ENCODE peak calls at places on chromosomes 16 and 17, in seven cellular contexts. One of them, this sample, is unnamed.

GRCh38 chr17:79020631-79021301 is 3.2 kb upstream of the C1QTNF1 start:
- DNase-seq in tibial nerve: no peak
- DNase-seq in heart right ventricle: no peak
- DNase-seq in testis: no peak
- DNase-seq in body of pancreas: no peak
- DNase-seq in A549: no peak
- DNase-seq in PC-9: no peak
- DNase-seq in this sample: no peak

GRCh38 chr17:78780335-78780734 is 1.7 kb downstream of the CYTH1 start:
- DNase-seq in PC-9: no peak
- DNase-seq in body of pancreas: no peak
- DNase-seq in tibial nerve: no peak
- DNase-seq in A549: no peak
- DNase-seq in heart right ventricle: no peak
- DNase-seq in testis: no peak
- DNase-seq in this sample: no peak

GRCh38 chr16:89575247-89576172 is at the start of gene CPNE7:
- DNase-seq in PC-9: peak; percentile 28
- DNase-seq in testis: no peak
- DNase-seq in tibial nerve: no peak
- DNase-seq in A549: peak; percentile 32
- DNase-seq in heart right ventricle: no peak
- DNase-seq in body of pancreas: no peak
- DNase-seq in this sample: no peak

GRCh38 chr16:22678311-22678710 is 135.7 kb upstream of the HS3ST2 start:
- DNase-seq in tibial nerve: no peak
- DNase-seq in PC-9: no peak
- DNase-seq in A549: no peak
- DNase-seq in heart right ventricle: no peak
- DNase-seq in testis: no peak
- DNase-seq in body of pancreas: no peak
- DNase-seq in this sample: no peak

GRCh38 chr17:7893226-7893880 is 4.8 kb downstream of the CHD3 start:
- DNase-seq in testis: no peak
- DNase-seq in tibial nerve: no peak
- DNase-seq in body of pancreas: no peak
- DNase-seq in A549: no peak
- DNase-seq in PC-9: no peak
- DNase-seq in heart right ventricle: no peak
- DNase-seq in this sample: no peak

GRCh38 chr16:87007907-87008306 is 309.3 kb downstream of the C16orf95 start:
- DNase-seq in heart right ventricle: no peak
- DNase-seq in A549: no peak
- DNase-seq in PC-9: no peak
- DNase-seq in tibial nerve: no peak
- DNase-seq in testis: no peak
- DNase-seq in body of pancreas: no peak
- DNase-seq in this sample: no peak

GRCh38 chr16:10521681-10522274 is 58.6 kb downstream of the EMP2 start:
- DNase-seq in body of pancreas: peak; percentile 64
- DNase-seq in heart right ventricle: no peak
- DNase-seq in tibial nerve: peak; percentile 37
- DNase-seq in testis: peak; percentile 78
- DNase-seq in A549: peak; percentile 69
- DNase-seq in PC-9: peak; percentile 70
- DNase-seq in this sample: no peak

GRCh38 chr17:60284709-60285108 is 107.2 kb downstream of the USP32 start:
- DNase-seq in tibial nerve: no peak
- DNase-seq in testis: no peak
- DNase-seq in A549: no peak
- DNase-seq in heart right ventricle: no peak
- DNase-seq in PC-9: no peak
- DNase-seq in body of pancreas: no peak
- DNase-seq in this sample: no peak

GRCh38 chr16:5616841-5617240 is 519.2 kb upstream of the EEF2KMT start:
- DNase-seq in A549: no peak
- DNase-seq in tibial nerve: no peak
- DNase-seq in PC-9: no peak
- DNase-seq in heart right ventricle: no peak
- DNase-seq in testis: no peak
- DNase-seq in body of pancreas: no peak
- DNase-seq in this sample: no peak

GRCh38 chr17:29111816-29112499 is 68.2 kb downstream of the MYO18A start:
- DNase-seq in heart right ventricle: peak; percentile 81
- DNase-seq in A549: peak; percentile 65
- DNase-seq in PC-9: no peak
- DNase-seq in testis: peak; percentile 66
- DNase-seq in tibial nerve: peak; percentile 43
- DNase-seq in body of pancreas: peak; percentile 84
- DNase-seq in this sample: peak; percentile 43

GRCh38 chr17:38561416-38562214 is 44.1 kb downstream of the SRCIN1 start:
- DNase-seq in testis: no peak
- DNase-seq in A549: no peak
- DNase-seq in heart right ventricle: no peak
- DNase-seq in tibial nerve: no peak
- DNase-seq in PC-9: no peak
- DNase-seq in body of pancreas: no peak
- DNase-seq in this sample: no peak

GRCh38 chr17:13038931-13039665 is 21.3 kb upstream of the ELAC2 start:
- DNase-seq in heart right ventricle: no peak
- DNase-seq in tibial nerve: no peak
- DNase-seq in A549: no peak
- DNase-seq in testis: no peak
- DNase-seq in body of pancreas: no peak
- DNase-seq in PC-9: no peak
- DNase-seq in this sample: no peak

GRCh38 chr16:87457724-87458423 is 35.0 kb downstream of the ZCCHC14 start:
- DNase-seq in PC-9: peak; percentile 91
- DNase-seq in tibial nerve: no peak
- DNase-seq in A549: peak; percentile 36
- DNase-seq in testis: no peak
- DNase-seq in heart right ventricle: no peak
- DNase-seq in body of pancreas: no peak
- DNase-seq in this sample: no peak

GRCh38 chr17:14152726-14153125 is 83.4 kb downstream of the COX10 start:
- DNase-seq in tibial nerve: no peak
- DNase-seq in body of pancreas: no peak
- DNase-seq in PC-9: no peak
- DNase-seq in A549: no peak
- DNase-seq in testis: peak; percentile 16
- DNase-seq in heart right ventricle: peak; percentile 23
- DNase-seq in this sample: no peak

GRCh38 chr16:85641776-85642176 is 28.7 kb downstream of the GSE1 start:
- DNase-seq in A549: peak; percentile 35
- DNase-seq in body of pancreas: peak; percentile 96
- DNase-seq in tibial nerve: no peak
- DNase-seq in heart right ventricle: peak; percentile 66
- DNase-seq in testis: peak; percentile 71
- DNase-seq in PC-9: no peak
- DNase-seq in this sample: no peak

GRCh38 chr17:42288985-42289862 is 926 bp downstream of the STAT5A start:
- DNase-seq in heart right ventricle: peak; percentile 43
- DNase-seq in tibial nerve: peak; percentile 15
- DNase-seq in A549: no peak
- DNase-seq in PC-9: no peak
- DNase-seq in body of pancreas: peak; percentile 70
- DNase-seq in testis: peak; percentile 52
- DNase-seq in this sample: peak; percentile 46

GRCh38 chr17:78645421-78646295 is 68.5 kb upstream of the DNAH17 start:
- DNase-seq in PC-9: no peak
- DNase-seq in tibial nerve: peak; percentile 51
- DNase-seq in heart right ventricle: peak; percentile 77
- DNase-seq in body of pancreas: peak; percentile 39
- DNase-seq in testis: peak; percentile 52
- DNase-seq in A549: peak; percentile 88
- DNase-seq in this sample: peak; percentile 53

GRCh38 chr17:27977751-27978688 is 64.5 kb upstream of the NLK start:
- DNase-seq in testis: no peak
- DNase-seq in heart right ventricle: no peak
- DNase-seq in body of pancreas: no peak
- DNase-seq in tibial nerve: no peak
- DNase-seq in A549: no peak
- DNase-seq in PC-9: no peak
- DNase-seq in this sample: no peak

GRCh38 chr16:25614836-25615235 is 76.9 kb upstream of the HS3ST4 start:
- DNase-seq in tibial nerve: no peak
- DNase-seq in A549: no peak
- DNase-seq in heart right ventricle: no peak
- DNase-seq in body of pancreas: no peak
- DNase-seq in testis: no peak
- DNase-seq in PC-9: no peak
- DNase-seq in this sample: no peak

GRCh38 chr16:87288753-87289362 is 28.3 kb downstream of the C16orf95 start:
- DNase-seq in PC-9: no peak
- DNase-seq in testis: no peak
- DNase-seq in heart right ventricle: no peak
- DNase-seq in tibial nerve: no peak
- DNase-seq in body of pancreas: no peak
- DNase-seq in A549: no peak
- DNase-seq in this sample: no peak

GRCh38 chr17:49730078-49730786 is 22.5 kb upstream of the SLC35B1 start:
- DNase-seq in PC-9: no peak
- DNase-seq in body of pancreas: peak; percentile 87
- DNase-seq in A549: no peak
- DNase-seq in heart right ventricle: peak; percentile 81
- DNase-seq in testis: peak; percentile 76
- DNase-seq in tibial nerve: peak; percentile 73
- DNase-seq in this sample: no peak

GRCh38 chr17:8654822-8655221 is 24.3 kb upstream of the MYH10 start:
- DNase-seq in A549: no peak
- DNase-seq in heart right ventricle: no peak
- DNase-seq in PC-9: no peak
- DNase-seq in tibial nerve: no peak
- DNase-seq in body of pancreas: no peak
- DNase-seq in testis: no peak
- DNase-seq in this sample: no peak

GRCh38 chr17:75487351-75488070 is 27.8 kb downstream of the CASKIN2 start:
- DNase-seq in heart right ventricle: peak; percentile 36
- DNase-seq in A549: no peak
- DNase-seq in PC-9: no peak
- DNase-seq in testis: peak; percentile 48
- DNase-seq in tibial nerve: no peak
- DNase-seq in body of pancreas: no peak
- DNase-seq in this sample: peak; percentile 17

GRCh38 chr16:70254095-70254964 is 2.6 kb upstream of the EXOSC6 start:
- DNase-seq in testis: no peak
- DNase-seq in PC-9: no peak
- DNase-seq in tibial nerve: no peak
- DNase-seq in heart right ventricle: no peak
- DNase-seq in A549: no peak
- DNase-seq in body of pancreas: no peak
- DNase-seq in this sample: no peak

GRCh38 chr17:39212200-39212810 is 12.2 kb downstream of the RPL19 start:
- DNase-seq in A549: no peak
- DNase-seq in testis: peak; percentile 67
- DNase-seq in body of pancreas: no peak
- DNase-seq in PC-9: no peak
- DNase-seq in tibial nerve: no peak
- DNase-seq in heart right ventricle: no peak
- DNase-seq in this sample: no peak

GRCh38 chr17:3889613-3890012 is 3.2 kb downstream of the CAMKK1 start:
- DNase-seq in tibial nerve: no peak
- DNase-seq in heart right ventricle: no peak
- DNase-seq in A549: no peak
- DNase-seq in testis: no peak
- DNase-seq in body of pancreas: no peak
- DNase-seq in PC-9: no peak
- DNase-seq in this sample: no peak

GRCh38 chr16:79088971-79089370 is 511.6 kb downstream of the MAF start:
- DNase-seq in heart right ventricle: no peak
- DNase-seq in testis: no peak
- DNase-seq in tibial nerve: no peak
- DNase-seq in A549: no peak
- DNase-seq in body of pancreas: no peak
- DNase-seq in PC-9: no peak
- DNase-seq in this sample: no peak
- H3K9me3 ChIP-seq in heart right ventricle: no peaks in the 10 kb centered on the region
- H3K9me3 ChIP-seq in testis: no peaks in the 10 kb centered on the region
- H3K9me3 ChIP-seq in tibial nerve: no peaks in the 10 kb centered on the region
- H3K9me3 ChIP-seq in A549: no peaks in the 10 kb centered on the region
- H3K9me3 ChIP-seq in body of pancreas: no peaks in the 10 kb centered on the region
- H3K9me3 ChIP-seq in PC-9: no peaks in the 10 kb centered on the region
- H3K9me3 ChIP-seq in this sample: no peaks in the 10 kb centered on the region

GRCh38 chr17:9767432-9767991 is 23.9 kb downstream of the DHRS7C start:
- DNase-seq in A549: no peak
- DNase-seq in heart right ventricle: no peak
- DNase-seq in PC-9: no peak
- DNase-seq in body of pancreas: no peak
- DNase-seq in testis: no peak
- DNase-seq in tibial nerve: no peak
- DNase-seq in this sample: no peak

GRCh38 chr17:9769036-9769695 is 22.2 kb downstream of the DHRS7C start:
- DNase-seq in body of pancreas: no peak
- DNase-seq in PC-9: no peak
- DNase-seq in testis: no peak
- DNase-seq in A549: no peak
- DNase-seq in tibial nerve: no peak
- DNase-seq in heart right ventricle: no peak
- DNase-seq in this sample: no peak

GRCh38 chr17:9772658-9773057 is 18.7 kb downstream of the DHRS7C start:
- DNase-seq in PC-9: no peak
- DNase-seq in testis: no peak
- DNase-seq in body of pancreas: no peak
- DNase-seq in A549: no peak
- DNase-seq in tibial nerve: no peak
- DNase-seq in heart right ventricle: no peak
- DNase-seq in this sample: no peak

GRCh38 chr17:9768381-9768934 is 22.9 kb downstream of the DHRS7C start:
- DNase-seq in body of pancreas: no peak
- DNase-seq in A549: peak; percentile 60
- DNase-seq in testis: no peak
- DNase-seq in tibial nerve: no peak
- DNase-seq in PC-9: no peak
- DNase-seq in heart right ventricle: no peak
- DNase-seq in this sample: no peak

GRCh38 chr17:9771465-9771864 is 19.9 kb downstream of the DHRS7C start:
- DNase-seq in PC-9: no peak
- DNase-seq in tibial nerve: no peak
- DNase-seq in heart right ventricle: no peak
- DNase-seq in body of pancreas: no peak
- DNase-seq in testis: no peak
- DNase-seq in A549: no peak
- DNase-seq in this sample: no peak
- H3K9me3 ChIP-seq in PC-9: no peaks in the 10 kb centered on the region
- H3K9me3 ChIP-seq in tibial nerve: peaks cover 11% of the 10 kb centered on the region
- H3K9me3 ChIP-seq in heart right ventricle: peaks cover 7% of the 10 kb centered on the region
- H3K9me3 ChIP-seq in body of pancreas: no peaks in the 10 kb centered on the region
- H3K9me3 ChIP-seq in testis: no peaks in the 10 kb centered on the region
- H3K9me3 ChIP-seq in A549: no peaks in the 10 kb centered on the region
- H3K9me3 ChIP-seq in this sample: no peaks in the 10 kb centered on the region

GRCh38 chr16:26627958-26628357 is 438.8 kb upstream of the C16orf82 start:
- DNase-seq in A549: no peak
- DNase-seq in PC-9: no peak
- DNase-seq in testis: no peak
- DNase-seq in heart right ventricle: no peak
- DNase-seq in body of pancreas: no peak
- DNase-seq in tibial nerve: no peak
- DNase-seq in this sample: no peak
- H3K9me3 ChIP-seq in A549: no peaks in the 10 kb centered on the region
- H3K9me3 ChIP-seq in PC-9: no peaks in the 10 kb centered on the region
- H3K9me3 ChIP-seq in testis: no peaks in the 10 kb centered on the region
- H3K9me3 ChIP-seq in heart right ventricle: peaks cover 12% of the 10 kb centered on the region
- H3K9me3 ChIP-seq in body of pancreas: no peaks in the 10 kb centered on the region
- H3K9me3 ChIP-seq in tibial nerve: peaks cover 9% of the 10 kb centered on the region
- H3K9me3 ChIP-seq in this sample: peaks cover 5% of the 10 kb centered on the region

GRCh38 chr16:31913668-31914067 is 40.1 kb downstream of the ZNF267 start:
- DNase-seq in PC-9: no peak
- DNase-seq in testis: no peak
- DNase-seq in tibial nerve: no peak
- DNase-seq in body of pancreas: no peak
- DNase-seq in A549: no peak
- DNase-seq in heart right ventricle: no peak
- DNase-seq in this sample: no peak
- H3K9me3 ChIP-seq in PC-9: peaks cover 94% of the 10 kb centered on the region
- H3K9me3 ChIP-seq in testis: peaks cover 3% of the 10 kb centered on the region
- H3K9me3 ChIP-seq in tibial nerve: peaks cover 100% of the 10 kb centered on the region
- H3K9me3 ChIP-seq in body of pancreas: peaks cover 66% of the 10 kb centered on the region
- H3K9me3 ChIP-seq in A549: peaks cover 94% of the 10 kb centered on the region
- H3K9me3 ChIP-seq in heart right ventricle: peaks cover 100% of the 10 kb centered on the region
- H3K9me3 ChIP-seq in this sample: peaks cover 61% of the 10 kb centered on the region